ENCODE peak calls at places on chromosomes 2 and 18, in six cellular contexts. One of them, this sample, is unnamed.

GRCh38 chr2:27049422-27050280 is 1.8 kb upstream of the AGBL5 start:
- DNase-seq in NT2/D1: peak
- DNase-seq in heart left ventricle: peak
- DNase-seq in Peyer's patch: peak
- DNase-seq in right cardiac atrium: peak
- DNase-seq in foreskin fibroblast: no peak
- DNase-seq in this sample: peak

GRCh38 chr2:29139152-29139551 is 23.9 kb downstream of the CLIP4 start:
- DNase-seq in foreskin fibroblast: no peak
- DNase-seq in right cardiac atrium: no peak
- DNase-seq in NT2/D1: no peak
- DNase-seq in heart left ventricle: no peak
- DNase-seq in Peyer's patch: no peak
- DNase-seq in this sample: no peak

GRCh38 chr2:165376571-165376975 is 92.9 kb upstream of the CSRNP3 start:
- DNase-seq in foreskin fibroblast: no peak
- DNase-seq in heart left ventricle: no peak
- DNase-seq in right cardiac atrium: no peak
- DNase-seq in NT2/D1: no peak
- DNase-seq in Peyer's patch: no peak
- DNase-seq in this sample: no peak

GRCh38 chr2:192499476-192499875 is 304.7 kb upstream of the TMEFF2 start:
- DNase-seq in Peyer's patch: no peak
- DNase-seq in foreskin fibroblast: peak
- DNase-seq in right cardiac atrium: no peak
- DNase-seq in NT2/D1: no peak
- DNase-seq in heart left ventricle: no peak
- DNase-seq in this sample: no peak

GRCh38 chr2:225438263-225438662 is 38.8 kb downstream of the NYAP2 start:
- DNase-seq in heart left ventricle: no peak
- DNase-seq in right cardiac atrium: no peak
- DNase-seq in Peyer's patch: no peak
- DNase-seq in foreskin fibroblast: no peak
- DNase-seq in NT2/D1: no peak
- DNase-seq in this sample: no peak

GRCh38 chr2:23401427-23402204 is 16.6 kb downstream of the KLHL29 start:
- DNase-seq in right cardiac atrium: no peak
- DNase-seq in NT2/D1: no peak
- DNase-seq in foreskin fibroblast: no peak
- DNase-seq in Peyer's patch: peak
- DNase-seq in heart left ventricle: no peak
- DNase-seq in this sample: no peak

GRCh38 chr2:3320910-3321605 is 56.6 kb downstream of the EIPR1 start:
- DNase-seq in Peyer's patch: no peak
- DNase-seq in heart left ventricle: no peak
- DNase-seq in right cardiac atrium: no peak
- DNase-seq in foreskin fibroblast: no peak
- DNase-seq in NT2/D1: no peak
- DNase-seq in this sample: no peak

GRCh38 chr2:113965644-113966043 is 75.8 kb downstream of the ACTR3 start:
- DNase-seq in Peyer's patch: peak
- DNase-seq in heart left ventricle: no peak
- DNase-seq in NT2/D1: peak
- DNase-seq in right cardiac atrium: no peak
- DNase-seq in foreskin fibroblast: no peak
- DNase-seq in this sample: no peak

GRCh38 chr2:187916799-187917198 is 362.6 kb upstream of the TFPI start:
- DNase-seq in NT2/D1: no peak
- DNase-seq in right cardiac atrium: no peak
- DNase-seq in Peyer's patch: no peak
- DNase-seq in foreskin fibroblast: no peak
- DNase-seq in heart left ventricle: no peak
- DNase-seq in this sample: no peak

GRCh38 chr2:48180557-48180956 is 274.3 kb upstream of the FBXO11 start:
- DNase-seq in heart left ventricle: no peak
- DNase-seq in NT2/D1: no peak
- DNase-seq in foreskin fibroblast: no peak
- DNase-seq in Peyer's patch: no peak
- DNase-seq in right cardiac atrium: no peak
- DNase-seq in this sample: no peak

GRCh38 chr18:22084547-22084946 is 84.8 kb upstream of the GATA6 start:
- DNase-seq in right cardiac atrium: no peak
- DNase-seq in NT2/D1: no peak
- DNase-seq in foreskin fibroblast: no peak
- DNase-seq in heart left ventricle: peak
- DNase-seq in Peyer's patch: peak
- DNase-seq in this sample: peak

GRCh38 chr2:111100765-111101162 is 19.9 kb upstream of the BCL2L11 start:
- DNase-seq in Peyer's patch: no peak
- DNase-seq in heart left ventricle: no peak
- DNase-seq in right cardiac atrium: no peak
- DNase-seq in NT2/D1: no peak
- DNase-seq in foreskin fibroblast: no peak
- DNase-seq in this sample: no peak

GRCh38 chr18:43486462-43486861 is 209.2 kb upstream of the SYT4 start:
- DNase-seq in NT2/D1: peak
- DNase-seq in foreskin fibroblast: no peak
- DNase-seq in heart left ventricle: no peak
- DNase-seq in Peyer's patch: no peak
- DNase-seq in right cardiac atrium: no peak
- DNase-seq in this sample: no peak

GRCh38 chr2:156322103-156322671 is 10.3 kb downstream of the NR4A2 start:
- DNase-seq in heart left ventricle: no peak
- DNase-seq in NT2/D1: no peak
- DNase-seq in foreskin fibroblast: no peak
- DNase-seq in right cardiac atrium: peak
- DNase-seq in Peyer's patch: no peak
- DNase-seq in this sample: peak

GRCh38 chr2:73947412-73948018 is 20.8 kb downstream of the DGUOK start:
- DNase-seq in NT2/D1: no peak
- DNase-seq in heart left ventricle: no peak
- DNase-seq in foreskin fibroblast: no peak
- DNase-seq in Peyer's patch: no peak
- DNase-seq in right cardiac atrium: no peak
- DNase-seq in this sample: no peak

GRCh38 chr2:28681216-28681981 is 70.2 kb upstream of the PPP1CB start:
- DNase-seq in foreskin fibroblast: no peak
- DNase-seq in right cardiac atrium: peak
- DNase-seq in Peyer's patch: peak
- DNase-seq in NT2/D1: no peak
- DNase-seq in heart left ventricle: no peak
- DNase-seq in this sample: no peak

GRCh38 chr2:109257653-109258052 is 128.6 kb downstream of the SH3RF3 start:
- DNase-seq in right cardiac atrium: no peak
- DNase-seq in NT2/D1: no peak
- DNase-seq in heart left ventricle: no peak
- DNase-seq in foreskin fibroblast: peak
- DNase-seq in Peyer's patch: no peak
- DNase-seq in this sample: no peak

GRCh38 chr2:216316743-216317142 is 55.5 kb downstream of the MARCHF4 start:
- DNase-seq in heart left ventricle: no peak
- DNase-seq in right cardiac atrium: no peak
- DNase-seq in foreskin fibroblast: peak
- DNase-seq in NT2/D1: no peak
- DNase-seq in Peyer's patch: no peak
- DNase-seq in this sample: no peak

GRCh38 chr2:182134201-182134600 is 148.5 kb downstream of the PPP1R1C start:
- DNase-seq in NT2/D1: no peak
- DNase-seq in heart left ventricle: no peak
- DNase-seq in right cardiac atrium: no peak
- DNase-seq in foreskin fibroblast: no peak
- DNase-seq in Peyer's patch: no peak
- DNase-seq in this sample: no peak

GRCh38 chr2:138780908-138781307 is 718 bp upstream of the NXPH2 start:
- DNase-seq in Peyer's patch: no peak
- DNase-seq in foreskin fibroblast: peak
- DNase-seq in right cardiac atrium: no peak
- DNase-seq in NT2/D1: no peak
- DNase-seq in heart left ventricle: no peak
- DNase-seq in this sample: no peak
- H3K4me3 ChIP-seq in Peyer's patch: no peak
- H3K4me3 ChIP-seq in foreskin fibroblast: no peak
- H3K4me3 ChIP-seq in right cardiac atrium: peak
- H3K4me3 ChIP-seq in NT2/D1: no peak
- H3K4me3 ChIP-seq in heart left ventricle: no peak
- H3K4me3 ChIP-seq in this sample: no peak

GRCh38 chr2:105644174-105644980 is 100.3 kb upstream of the NCK2 start:
- DNase-seq in Peyer's patch: no peak
- DNase-seq in foreskin fibroblast: peak
- DNase-seq in right cardiac atrium: no peak
- DNase-seq in NT2/D1: no peak
- DNase-seq in heart left ventricle: no peak
- DNase-seq in this sample: no peak
- H3K4me3 ChIP-seq in Peyer's patch: no peak
- H3K4me3 ChIP-seq in foreskin fibroblast: peak
- H3K4me3 ChIP-seq in right cardiac atrium: no peak
- H3K4me3 ChIP-seq in NT2/D1: no peak
- H3K4me3 ChIP-seq in heart left ventricle: no peak
- H3K4me3 ChIP-seq in this sample: no peak

GRCh38 chr18:30945769-30946168 is 96.8 kb downstream of the DSC3 start:
- DNase-seq in heart left ventricle: no peak
- DNase-seq in right cardiac atrium: no peak
- DNase-seq in NT2/D1: no peak
- DNase-seq in foreskin fibroblast: no peak
- DNase-seq in Peyer's patch: no peak
- DNase-seq in this sample: no peak
- H3K4me3 ChIP-seq in heart left ventricle: no peak
- H3K4me3 ChIP-seq in right cardiac atrium: no peak
- H3K4me3 ChIP-seq in NT2/D1: no peak
- H3K4me3 ChIP-seq in foreskin fibroblast: no peak
- H3K4me3 ChIP-seq in Peyer's patch: no peak
- H3K4me3 ChIP-seq in this sample: no peak

GRCh38 chr2:97840198-97840597 is 126.8 kb downstream of the ZAP70 start:
- DNase-seq in NT2/D1: no peak
- DNase-seq in heart left ventricle: no peak
- DNase-seq in foreskin fibroblast: no peak
- DNase-seq in Peyer's patch: no peak
- DNase-seq in right cardiac atrium: no peak
- DNase-seq in this sample: no peak
- H3K4me3 ChIP-seq in NT2/D1: no peak
- H3K4me3 ChIP-seq in heart left ventricle: no peak
- H3K4me3 ChIP-seq in foreskin fibroblast: no peak
- H3K4me3 ChIP-seq in Peyer's patch: no peak
- H3K4me3 ChIP-seq in right cardiac atrium: no peak
- H3K4me3 ChIP-seq in this sample: no peak

GRCh38 chr2:241701155-241701404 is 759 bp upstream of the ING5 start:
- DNase-seq in foreskin fibroblast: no peak
- DNase-seq in right cardiac atrium: no peak
- DNase-seq in Peyer's patch: no peak
- DNase-seq in NT2/D1: no peak
- DNase-seq in heart left ventricle: no peak
- DNase-seq in this sample: no peak
- H3K4me3 ChIP-seq in foreskin fibroblast: peak
- H3K4me3 ChIP-seq in right cardiac atrium: peak
- H3K4me3 ChIP-seq in Peyer's patch: peak
- H3K4me3 ChIP-seq in NT2/D1: peak
- H3K4me3 ChIP-seq in heart left ventricle: peak
- H3K4me3 ChIP-seq in this sample: peak

GRCh38 chr2:207766697-207767460 is 2.8 kb downstream of the FZD5 start:
- DNase-seq in right cardiac atrium: peak
- DNase-seq in foreskin fibroblast: no peak
- DNase-seq in heart left ventricle: no peak
- DNase-seq in Peyer's patch: peak
- DNase-seq in NT2/D1: no peak
- DNase-seq in this sample: peak
- H3K4me3 ChIP-seq in right cardiac atrium: no peak
- H3K4me3 ChIP-seq in foreskin fibroblast: no peak
- H3K4me3 ChIP-seq in heart left ventricle: no peak
- H3K4me3 ChIP-seq in Peyer's patch: peak
- H3K4me3 ChIP-seq in NT2/D1: peak
- H3K4me3 ChIP-seq in this sample: peak

DNA sequence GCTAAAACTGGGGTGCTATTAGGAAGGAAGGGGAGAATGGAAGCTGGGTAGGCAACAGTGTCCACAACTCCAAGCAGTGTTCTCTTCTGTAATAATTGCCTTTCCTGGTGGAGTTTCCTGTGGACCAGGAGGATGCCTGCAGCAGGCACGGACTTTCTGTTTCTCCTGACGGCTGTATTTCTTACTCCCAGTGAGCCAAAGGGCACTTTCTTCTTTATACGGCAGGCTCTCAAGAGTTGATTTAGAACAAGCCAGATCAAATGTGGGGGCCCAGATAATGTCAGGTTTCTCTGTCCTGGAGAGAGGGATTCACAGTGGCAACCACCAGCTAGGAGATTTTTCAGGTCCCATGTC is 13.0 kb upstream of the PROC start:
- DNase-seq in foreskin fibroblast: no peak
- DNase-seq in right cardiac atrium: no peak
- DNase-seq in Peyer's patch: no peak
- DNase-seq in NT2/D1: no peak
- DNase-seq in heart left ventricle: no peak
- DNase-seq in this sample: no peak
- H3K4me3 ChIP-seq in foreskin fibroblast: no peak
- H3K4me3 ChIP-seq in right cardiac atrium: no peak
- H3K4me3 ChIP-seq in Peyer's patch: no peak
- H3K4me3 ChIP-seq in NT2/D1: no peak
- H3K4me3 ChIP-seq in heart left ventricle: no peak
- H3K4me3 ChIP-seq in this sample: no peak

GRCh38 chr2:218292700-218293014 is 354 bp upstream of the TMBIM1 start:
- DNase-seq in foreskin fibroblast: no peak
- DNase-seq in NT2/D1: no peak
- DNase-seq in Peyer's patch: no peak
- DNase-seq in right cardiac atrium: no peak
- DNase-seq in heart left ventricle: no peak
- DNase-seq in this sample: no peak
- H3K4me3 ChIP-seq in foreskin fibroblast: peak
- H3K4me3 ChIP-seq in NT2/D1: peak
- H3K4me3 ChIP-seq in Peyer's patch: peak
- H3K4me3 ChIP-seq in right cardiac atrium: peak
- H3K4me3 ChIP-seq in heart left ventricle: peak
- H3K4me3 ChIP-seq in this sample: peak

DNA sequence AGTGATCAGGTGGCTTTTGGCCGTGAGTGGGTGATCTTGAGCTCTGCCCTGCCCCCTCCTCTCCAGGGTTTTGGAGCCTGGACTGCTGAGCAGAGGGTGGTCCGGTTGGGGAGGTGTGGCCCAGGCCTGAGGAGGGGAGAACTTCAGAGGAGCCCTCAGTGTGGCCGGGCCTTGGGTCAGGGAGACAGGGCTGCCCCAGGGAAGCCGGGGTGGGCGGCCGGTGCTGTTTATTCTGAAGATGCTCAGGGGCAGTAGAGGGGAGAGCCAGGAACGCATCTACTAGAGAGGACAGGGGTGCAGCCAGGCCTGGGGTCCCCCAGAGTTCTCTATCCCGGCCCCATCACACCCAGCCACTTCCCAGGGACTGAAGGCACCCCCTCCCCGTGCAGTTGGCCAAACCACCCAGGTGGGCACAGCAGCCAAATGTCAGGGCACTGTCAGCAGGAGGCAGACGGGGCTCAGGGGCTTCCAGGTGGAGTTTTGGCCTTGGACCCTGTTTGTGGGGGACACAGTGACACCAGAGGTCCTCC is 971 bp downstream of the ERFE start:
- DNase-seq in heart left ventricle: peak
- DNase-seq in right cardiac atrium: peak
- DNase-seq in Peyer's patch: no peak
- DNase-seq in NT2/D1: no peak
- DNase-seq in foreskin fibroblast: no peak
- DNase-seq in this sample: peak
- H3K4me3 ChIP-seq in heart left ventricle: no peak
- H3K4me3 ChIP-seq in right cardiac atrium: no peak
- H3K4me3 ChIP-seq in Peyer's patch: no peak
- H3K4me3 ChIP-seq in NT2/D1: peak
- H3K4me3 ChIP-seq in foreskin fibroblast: no peak
- H3K4me3 ChIP-seq in this sample: no peak